ENCODE peak calls at places on chromosomes 4 and X, in seven cellular contexts. M is colonic mucosa, G is kidney, Z is MM.1S, T is Peyer's patch, S is thoracic aorta, W is lower lobe of right lung. O is an unnamed sample.

GRCh38 chr4:80182237-80182866 is 15.0 kb upstream of the PRDM8 start:
- DNase-seq in M (no peak), G (no peak), Z (no peak), T (no peak), S (no peak), W (no peak), O (no peak)

GRCh38 chr4:82380344-82380743 is 6.6 kb upstream of the HNRNPD start:
- DNase-seq in M (no peak), G (peak; percentile 90), Z (no peak), T (no peak), S (no peak), W (no peak), O (no peak)

GRCh38 chr4:26400140-26400539 is 79.3 kb downstream of the RBPJ start:
- DNase-seq in M (no peak), G (no peak), Z (no peak), T (no peak), S (no peak), W (no peak), O (no peak)

GRCh38 chr4:86107112-86107511 is 252.7 kb downstream of the MAPK10 start:
- DNase-seq in M (no peak), G (no peak), Z (no peak), T (no peak), S (no peak), W (no peak), O (no peak)

GRCh38 chr4:1862055-1862911 is 6.3 kb upstream of the LETM1 start:
- DNase-seq in M (no peak), G (peak; percentile 68), Z (no peak), T (no peak), S (no peak), W (no peak), O (no peak)

GRCh38 chr4:156749791-156750403 is 221.7 kb downstream of the PDGFC start:
- DNase-seq in M (no peak), G (no peak), Z (peak; percentile 61), T (no peak), S (no peak), W (no peak), O (no peak)

GRCh38 chr4:154982187-154983047 is 201.3 kb downstream of the RBM46 start:
- DNase-seq in M (peak; percentile 56), G (peak; percentile 72), Z (peak; percentile 55), T (no peak), S (no peak), W (peak; percentile 62), O (peak; percentile 73)

GRCh38 chr4:57182132-57182874 is 72.1 kb upstream of the IGFBP7 start:
- DNase-seq in M (no peak), G (no peak), Z (no peak), T (no peak), S (no peak), W (no peak), O (no peak)

GRCh38 chr4:143773998-143774898 is 73.8 kb upstream of the FREM3 start:
- DNase-seq in M (peak; percentile 54), G (no peak), Z (peak; percentile 82), T (peak; percentile 42), S (no peak), W (peak; percentile 49), O (no peak)

GRCh38 chr4:89026542-89026941 is 30.4 kb downstream of the FAM13A start:
- DNase-seq in M (no peak), G (no peak), Z (no peak), T (no peak), S (no peak), W (no peak), O (no peak)

GRCh38 chr4:176052744-176053143 is 12.9 kb upstream of the WDR17 start:
- DNase-seq in M (no peak), G (no peak), Z (no peak), T (no peak), S (no peak), W (no peak), O (no peak)

GRCh38 chrX:13662537-13662841 is 9.5 kb downstream of the TCEANC start:
- DNase-seq in M (no peak), G (no peak), Z (no peak), T (no peak), S (no peak), W (no peak), O (no peak)

GRCh38 chrX:24012266-24012665 is 14.7 kb downstream of the KLHL15 start:
- DNase-seq in M (no peak), G (no peak), Z (no peak), T (no peak), S (no peak), W (no peak), O (no peak)

GRCh38 chrX:10486373-10486772 is 134.0 kb downstream of the MID1 start:
- DNase-seq in M (no peak), G (no peak), Z (no peak), T (no peak), S (no peak), W (no peak), O (no peak)

GRCh38 chrX:120790118-120790517 is 85.5 kb downstream of the CT47B1 start:
- DNase-seq in M (peak; percentile 20), G (no peak), Z (peak; percentile 86), T (no peak), S (no peak), W (no peak), O (no peak)

GRCh38 chr4:16852644-16853043 is 45.8 kb downstream of the LDB2 start:
- DNase-seq in M (no peak), G (no peak), Z (no peak), T (no peak), S (no peak), W (no peak), O (no peak)

GRCh38 chr4:121594796-121595526 is 101.8 kb downstream of the ANXA5 start:
- DNase-seq in M (no peak), G (no peak), Z (no peak), T (no peak), S (no peak), W (no peak), O (no peak)

GRCh38 chrX:112844250-112844649 is 3.6 kb upstream of the AMOT start:
- DNase-seq in M (no peak), G (no peak), Z (no peak), T (no peak), S (no peak), W (no peak), O (no peak)

GRCh38 chrX:141673946-141674345 is 24.6 kb downstream of the SPANXD start:
- DNase-seq in M (no peak), G (no peak), Z (no peak), T (no peak), S (no peak), W (no peak), O (no peak)

GRCh38 chrX:10401239-10401638 is 219.1 kb downstream of the MID1 start:
- DNase-seq in M (no peak), G (no peak), Z (no peak), T (no peak), S (no peak), W (no peak), O (no peak)

GRCh38 chr4:140955528-140956094 is 177.7 kb downstream of the RNF150 start:
- DNase-seq in M (no peak), G (no peak), Z (no peak), T (no peak), S (no peak), W (no peak), O (no peak)

GRCh38 chrX:48636286-48636685 is 39.0 kb downstream of the WDR13 start:
- DNase-seq in M (no peak), G (no peak), Z (no peak), T (no peak), S (no peak), W (no peak), O (no peak)

GRCh38 chrX:10310502-10310901 is 153.7 kb downstream of the CLCN4 start:
- DNase-seq in M (no peak), G (no peak), Z (no peak), T (no peak), S (no peak), W (no peak), O (no peak)

GRCh38 chr4:187178084-187178483 is 454.4 kb upstream of the FAT1 start:
- DNase-seq in M (no peak), G (no peak), Z (no peak), T (no peak), S (no peak), W (no peak), O (no peak)

GRCh38 chr4:54378461-54378860 is 149.4 kb downstream of the PDGFRA start:
- DNase-seq in M (no peak), G (no peak), Z (no peak), T (no peak), S (no peak), W (no peak), O (no peak)

GRCh38 chrX:12949205-12949926 is 25.5 kb upstream of the TMSB4X start:
- DNase-seq in M (no peak), G (no peak), Z (no peak), T (no peak), S (no peak), W (no peak), O (no peak)

GRCh38 chr4:98745372-98745771 is 87.0 kb upstream of the TSPAN5 start:
- DNase-seq in M (peak; percentile 42), G (no peak), Z (no peak), T (no peak), S (no peak), W (no peak), O (no peak)

GRCh38 chr4:109134921-109135320 is 167.5 kb downstream of the COL25A1 start:
- DNase-seq in M (no peak), G (no peak), Z (no peak), T (no peak), S (no peak), W (no peak), O (no peak)
- TF ChIP-seq CTCF in M (no peak), G (no peak), Z (no peak), T (no peak), S (no peak), W (no peak), O (no peak)

GRCh38 chrX:44708470-44708869 is 135.4 kb upstream of the DUSP21 start:
- DNase-seq in M (no peak), G (no peak), Z (no peak), T (no peak), S (no peak), W (no peak), O (no peak)
- H3K9me3 ChIP-seq in M (no peaks in the 10 kb centered on the region), G (no peaks in the 10 kb centered on the region), Z (no peaks in the 10 kb centered on the region), T (no peaks in the 10 kb centered on the region), S (no peaks in the 10 kb centered on the region), W (no peaks in the 10 kb centered on the region), O (no peaks in the 10 kb centered on the region)

DNA sequence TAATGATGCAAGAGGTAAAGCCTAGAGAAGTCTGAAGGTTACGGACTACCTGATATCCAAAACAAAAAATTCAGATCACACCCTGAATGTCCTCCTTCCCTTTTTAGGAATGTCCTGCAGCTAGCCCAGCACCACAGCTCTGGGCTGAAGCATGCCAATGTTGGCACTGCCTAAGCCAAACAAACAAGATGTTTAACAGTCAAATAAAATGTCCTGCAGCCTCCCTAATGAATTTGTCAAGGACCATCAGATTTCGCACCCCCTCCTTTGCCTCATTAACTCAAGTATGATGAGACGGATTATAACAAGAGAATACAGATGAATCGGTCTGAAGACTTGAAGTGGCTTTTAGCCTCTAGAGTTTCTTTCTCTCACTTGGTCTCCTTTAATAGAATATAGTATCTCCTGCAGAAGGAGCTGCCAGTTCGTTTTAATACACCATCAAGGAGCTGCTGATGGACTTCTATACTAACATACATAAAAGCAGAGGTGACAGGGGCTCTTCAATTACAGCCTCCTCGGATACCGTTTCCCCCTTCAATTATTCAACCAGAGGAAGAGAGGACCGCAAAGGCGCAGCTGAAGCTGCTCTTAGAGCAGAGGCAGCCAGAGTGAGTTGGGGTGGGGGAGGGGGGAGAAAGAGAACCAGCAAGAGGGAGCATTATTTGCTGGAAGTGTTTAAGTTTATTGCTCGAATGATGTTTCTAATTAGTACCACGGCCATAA is 3.0 kb upstream of the MAB21L2 start:
- DNase-seq in M (no peak), G (no peak), Z (no peak), T (no peak), S (no peak), W (no peak), O (no peak)
- H3K4me3 ChIP-seq in M (peak overlapping the region; percentile 13), G (peak overlapping the region; percentile 47), Z (no peak overlapping the region), T (peak overlapping the region; percentile 30), S (peak overlapping the region; percentile 60), W (peak overlapping the region; percentile 41), O (peak overlapping the region; percentile 28)

GRCh38 chr4:6695660-6696581 is 2.2 kb downstream of the S100P start:
- DNase-seq in M (peak; percentile 77), G (no peak), Z (no peak), T (peak; percentile 77), S (no peak), W (no peak), O (peak; percentile 86)
- TF ChIP-seq CTCF in M (no peak), G (no peak), Z (no peak), T (no peak), S (no peak), W (no peak), O (no peak)